ENCODE peak calls at places on chromosome 16, in seven cellular contexts. One of them, this sample, is unnamed.

GRCh38 chr16:19901164-19901563 is 16.5 kb upstream of the GPRC5B start:
- DNase-seq in activated CD4-positive, CD25-positive, alpha-beta regulatory T cell treated with anti-CD3 and anti-CD28 coated beads, Interleukin-2, amount 50 U/mL, for 16 hours: no peak
- DNase-seq in Caki2: no peak
- DNase-seq in iPS DF 19.7: no peak
- DNase-seq in upper lobe of left lung: no peak
- DNase-seq in hypothalamus: no peak
- DNase-seq in lower lobe of right lung: no peak
- DNase-seq in this sample: no peak

GRCh38 chr16:14371778-14372431 is 258.2 kb downstream of the PARN start:
- DNase-seq in activated CD4-positive, CD25-positive, alpha-beta regulatory T cell treated with anti-CD3 and anti-CD28 coated beads, Interleukin-2, amount 50 U/mL, for 16 hours: no peak
- DNase-seq in Caki2: no peak
- DNase-seq in iPS DF 19.7: no peak
- DNase-seq in upper lobe of left lung: no peak
- DNase-seq in hypothalamus: no peak
- DNase-seq in lower lobe of right lung: no peak
- DNase-seq in this sample: no peak

GRCh38 chr16:84507011-84507982 is 2.8 kb upstream of the MEAK7 start:
- DNase-seq in activated CD4-positive, CD25-positive, alpha-beta regulatory T cell treated with anti-CD3 and anti-CD28 coated beads, Interleukin-2, amount 50 U/mL, for 16 hours: no peak
- DNase-seq in Caki2: no peak
- DNase-seq in iPS DF 19.7: no peak
- DNase-seq in upper lobe of left lung: no peak
- DNase-seq in hypothalamus: no peak
- DNase-seq in lower lobe of right lung: peak
- DNase-seq in this sample: no peak

GRCh38 chr16:59905628-59906027 is 1171.5 kb upstream of the GOT2 start:
- DNase-seq in activated CD4-positive, CD25-positive, alpha-beta regulatory T cell treated with anti-CD3 and anti-CD28 coated beads, Interleukin-2, amount 50 U/mL, for 16 hours: no peak
- DNase-seq in Caki2: no peak
- DNase-seq in iPS DF 19.7: no peak
- DNase-seq in upper lobe of left lung: no peak
- DNase-seq in hypothalamus: no peak
- DNase-seq in lower lobe of right lung: no peak
- DNase-seq in this sample: peak

GRCh38 chr16:50316848-50317630 is 50.7 kb downstream of the ADCY7 start:
- DNase-seq in activated CD4-positive, CD25-positive, alpha-beta regulatory T cell treated with anti-CD3 and anti-CD28 coated beads, Interleukin-2, amount 50 U/mL, for 16 hours: no peak
- DNase-seq in Caki2: no peak
- DNase-seq in iPS DF 19.7: no peak
- DNase-seq in upper lobe of left lung: peak
- DNase-seq in hypothalamus: no peak
- DNase-seq in lower lobe of right lung: no peak
- DNase-seq in this sample: no peak

GRCh38 chr16:351804-352520 is 561 bp downstream of the AXIN1 start:
- DNase-seq in activated CD4-positive, CD25-positive, alpha-beta regulatory T cell treated with anti-CD3 and anti-CD28 coated beads, Interleukin-2, amount 50 U/mL, for 16 hours: no peak
- DNase-seq in Caki2: no peak
- DNase-seq in iPS DF 19.7: no peak
- DNase-seq in upper lobe of left lung: peak
- DNase-seq in hypothalamus: no peak
- DNase-seq in lower lobe of right lung: peak
- DNase-seq in this sample: no peak

GRCh38 chr16:48365030-48365600 is 20.1 kb downstream of the SIAH1 start:
- DNase-seq in activated CD4-positive, CD25-positive, alpha-beta regulatory T cell treated with anti-CD3 and anti-CD28 coated beads, Interleukin-2, amount 50 U/mL, for 16 hours: no peak
- DNase-seq in Caki2: peak
- DNase-seq in iPS DF 19.7: no peak
- DNase-seq in upper lobe of left lung: no peak
- DNase-seq in hypothalamus: no peak
- DNase-seq in lower lobe of right lung: no peak
- DNase-seq in this sample: no peak

GRCh38 chr16:17083628-17084027 is 387.1 kb downstream of the XYLT1 start:
- DNase-seq in activated CD4-positive, CD25-positive, alpha-beta regulatory T cell treated with anti-CD3 and anti-CD28 coated beads, Interleukin-2, amount 50 U/mL, for 16 hours: no peak
- DNase-seq in Caki2: no peak
- DNase-seq in iPS DF 19.7: peak
- DNase-seq in upper lobe of left lung: no peak
- DNase-seq in hypothalamus: no peak
- DNase-seq in lower lobe of right lung: no peak
- DNase-seq in this sample: no peak

GRCh38 chr16:13056607-13057006 is 155.2 kb downstream of the SHISA9 start:
- DNase-seq in activated CD4-positive, CD25-positive, alpha-beta regulatory T cell treated with anti-CD3 and anti-CD28 coated beads, Interleukin-2, amount 50 U/mL, for 16 hours: no peak
- DNase-seq in Caki2: no peak
- DNase-seq in iPS DF 19.7: no peak
- DNase-seq in upper lobe of left lung: no peak
- DNase-seq in hypothalamus: no peak
- DNase-seq in lower lobe of right lung: no peak
- DNase-seq in this sample: no peak

GRCh38 chr16:51374346-51374745 is 223.3 kb upstream of the SALL1 start:
- DNase-seq in activated CD4-positive, CD25-positive, alpha-beta regulatory T cell treated with anti-CD3 and anti-CD28 coated beads, Interleukin-2, amount 50 U/mL, for 16 hours: no peak
- DNase-seq in Caki2: peak
- DNase-seq in iPS DF 19.7: no peak
- DNase-seq in upper lobe of left lung: no peak
- DNase-seq in hypothalamus: no peak
- DNase-seq in lower lobe of right lung: no peak
- DNase-seq in this sample: peak

GRCh38 chr16:86768231-86768791 is 190.0 kb downstream of the FOXL1 start:
- DNase-seq in activated CD4-positive, CD25-positive, alpha-beta regulatory T cell treated with anti-CD3 and anti-CD28 coated beads, Interleukin-2, amount 50 U/mL, for 16 hours: no peak
- DNase-seq in Caki2: peak
- DNase-seq in iPS DF 19.7: no peak
- DNase-seq in upper lobe of left lung: no peak
- DNase-seq in hypothalamus: no peak
- DNase-seq in lower lobe of right lung: no peak
- DNase-seq in this sample: no peak

GRCh38 chr16:75764154-75764768 is 38.0 kb upstream of the CPHXL start:
- DNase-seq in activated CD4-positive, CD25-positive, alpha-beta regulatory T cell treated with anti-CD3 and anti-CD28 coated beads, Interleukin-2, amount 50 U/mL, for 16 hours: peak
- DNase-seq in Caki2: peak
- DNase-seq in iPS DF 19.7: peak
- DNase-seq in upper lobe of left lung: no peak
- DNase-seq in hypothalamus: peak
- DNase-seq in lower lobe of right lung: no peak
- DNase-seq in this sample: peak

GRCh38 chr16:180101-180920 is at the start of gene HBQ1:
- DNase-seq in activated CD4-positive, CD25-positive, alpha-beta regulatory T cell treated with anti-CD3 and anti-CD28 coated beads, Interleukin-2, amount 50 U/mL, for 16 hours: no peak
- DNase-seq in Caki2: no peak
- DNase-seq in iPS DF 19.7: no peak
- DNase-seq in upper lobe of left lung: peak
- DNase-seq in hypothalamus: no peak
- DNase-seq in lower lobe of right lung: no peak
- DNase-seq in this sample: no peak

GRCh38 chr16:81738831-81739496 is 40.1 kb upstream of the PLCG2 start:
- DNase-seq in activated CD4-positive, CD25-positive, alpha-beta regulatory T cell treated with anti-CD3 and anti-CD28 coated beads, Interleukin-2, amount 50 U/mL, for 16 hours: no peak
- DNase-seq in Caki2: no peak
- DNase-seq in iPS DF 19.7: no peak
- DNase-seq in upper lobe of left lung: peak
- DNase-seq in hypothalamus: no peak
- DNase-seq in lower lobe of right lung: peak
- DNase-seq in this sample: no peak

GRCh38 chr16:27355610-27356009 is 41.8 kb downstream of the IL4R start:
- DNase-seq in activated CD4-positive, CD25-positive, alpha-beta regulatory T cell treated with anti-CD3 and anti-CD28 coated beads, Interleukin-2, amount 50 U/mL, for 16 hours: no peak
- DNase-seq in Caki2: no peak
- DNase-seq in iPS DF 19.7: peak
- DNase-seq in upper lobe of left lung: peak
- DNase-seq in hypothalamus: no peak
- DNase-seq in lower lobe of right lung: peak
- DNase-seq in this sample: peak

GRCh38 chr16:79155904-79156303 is 444.6 kb downstream of the MAF start:
- DNase-seq in activated CD4-positive, CD25-positive, alpha-beta regulatory T cell treated with anti-CD3 and anti-CD28 coated beads, Interleukin-2, amount 50 U/mL, for 16 hours: no peak
- DNase-seq in Caki2: no peak
- DNase-seq in iPS DF 19.7: no peak
- DNase-seq in upper lobe of left lung: no peak
- DNase-seq in hypothalamus: no peak
- DNase-seq in lower lobe of right lung: no peak
- DNase-seq in this sample: no peak

GRCh38 chr16:13332713-13333255 is 431.4 kb downstream of the SHISA9 start:
- DNase-seq in activated CD4-positive, CD25-positive, alpha-beta regulatory T cell treated with anti-CD3 and anti-CD28 coated beads, Interleukin-2, amount 50 U/mL, for 16 hours: no peak
- DNase-seq in Caki2: no peak
- DNase-seq in iPS DF 19.7: peak
- DNase-seq in upper lobe of left lung: no peak
- DNase-seq in hypothalamus: no peak
- DNase-seq in lower lobe of right lung: no peak
- DNase-seq in this sample: no peak

GRCh38 chr16:70156207-70156978 is 17.2 kb upstream of the CLEC18C start:
- DNase-seq in activated CD4-positive, CD25-positive, alpha-beta regulatory T cell treated with anti-CD3 and anti-CD28 coated beads, Interleukin-2, amount 50 U/mL, for 16 hours: no peak
- DNase-seq in Caki2: no peak
- DNase-seq in iPS DF 19.7: no peak
- DNase-seq in upper lobe of left lung: no peak
- DNase-seq in hypothalamus: no peak
- DNase-seq in lower lobe of right lung: no peak
- DNase-seq in this sample: no peak

GRCh38 chr16:75088934-75089333 is 27.6 kb downstream of the LDHD start:
- DNase-seq in activated CD4-positive, CD25-positive, alpha-beta regulatory T cell treated with anti-CD3 and anti-CD28 coated beads, Interleukin-2, amount 50 U/mL, for 16 hours: no peak
- DNase-seq in Caki2: no peak
- DNase-seq in iPS DF 19.7: no peak
- DNase-seq in upper lobe of left lung: no peak
- DNase-seq in hypothalamus: no peak
- DNase-seq in lower lobe of right lung: no peak
- DNase-seq in this sample: no peak

GRCh38 chr16:3882531-3882930 is 2.0 kb upstream of the CREBBP start:
- DNase-seq in activated CD4-positive, CD25-positive, alpha-beta regulatory T cell treated with anti-CD3 and anti-CD28 coated beads, Interleukin-2, amount 50 U/mL, for 16 hours: no peak
- DNase-seq in Caki2: no peak
- DNase-seq in iPS DF 19.7: no peak
- DNase-seq in upper lobe of left lung: no peak
- DNase-seq in hypothalamus: no peak
- DNase-seq in lower lobe of right lung: no peak
- DNase-seq in this sample: no peak

GRCh38 chr16:86337138-86337537 is 173.2 kb upstream of the FOXF1 start:
- DNase-seq in activated CD4-positive, CD25-positive, alpha-beta regulatory T cell treated with anti-CD3 and anti-CD28 coated beads, Interleukin-2, amount 50 U/mL, for 16 hours: no peak
- DNase-seq in Caki2: no peak
- DNase-seq in iPS DF 19.7: no peak
- DNase-seq in upper lobe of left lung: no peak
- DNase-seq in hypothalamus: no peak
- DNase-seq in lower lobe of right lung: no peak
- DNase-seq in this sample: no peak

GRCh38 chr16:88734361-88734728 is 28.0 kb downstream of the CTU2 start:
- DNase-seq in activated CD4-positive, CD25-positive, alpha-beta regulatory T cell treated with anti-CD3 and anti-CD28 coated beads, Interleukin-2, amount 50 U/mL, for 16 hours: no peak
- DNase-seq in Caki2: no peak
- DNase-seq in iPS DF 19.7: no peak
- DNase-seq in upper lobe of left lung: peak
- DNase-seq in hypothalamus: no peak
- DNase-seq in lower lobe of right lung: no peak
- DNase-seq in this sample: no peak

GRCh38 chr16:86462334-86463084 is 47.8 kb upstream of the FOXF1 start:
- DNase-seq in activated CD4-positive, CD25-positive, alpha-beta regulatory T cell treated with anti-CD3 and anti-CD28 coated beads, Interleukin-2, amount 50 U/mL, for 16 hours: no peak
- DNase-seq in Caki2: peak
- DNase-seq in iPS DF 19.7: no peak
- DNase-seq in upper lobe of left lung: no peak
- DNase-seq in hypothalamus: no peak
- DNase-seq in lower lobe of right lung: no peak
- DNase-seq in this sample: no peak

GRCh38 chr16:6146874-6147425 is 1049.4 kb upstream of the EEF2KMT start:
- DNase-seq in activated CD4-positive, CD25-positive, alpha-beta regulatory T cell treated with anti-CD3 and anti-CD28 coated beads, Interleukin-2, amount 50 U/mL, for 16 hours: no peak
- DNase-seq in Caki2: no peak
- DNase-seq in iPS DF 19.7: no peak
- DNase-seq in upper lobe of left lung: no peak
- DNase-seq in hypothalamus: no peak
- DNase-seq in lower lobe of right lung: no peak
- DNase-seq in this sample: no peak